ENCODE peak calls at places on chromosomes 3 and 15, in seven cellular contexts. E is endodermal cell, O is A673, M is heart right ventricle, Q is H9, C is mesenchymal stem cell, V is thyroid gland. J is an unnamed sample.

GRCh38 chr3:128923607-128924385 is 44.4 kb downstream of the ACAD9 start:
- DNase-seq in C (no peak), V (no peak), Q (peak), M (no peak), E (no peak), O (no peak), J (no peak)

GRCh38 chr15:56552668-56553067 is 87.7 kb upstream of the MNS1 start:
- DNase-seq in C (no peak), Q (no peak), V (no peak), M (no peak), O (no peak), E (no peak), J (no peak)

GRCh38 chr3:87084868-87085267 is 93.9 kb upstream of the VGLL3 start:
- DNase-seq in O (no peak), V (no peak), Q (no peak), M (no peak), C (no peak), E (no peak), J (no peak)

GRCh38 chr15:51224428-51224827 is 114.0 kb downstream of the CYP19A1 start:
- DNase-seq in E (no peak), O (no peak), Q (no peak), C (peak), V (no peak), M (no peak), J (no peak)

GRCh38 chr3:197183582-197183981 is 114.8 kb downstream of the DLG1 start:
- DNase-seq in E (no peak), O (no peak), Q (peak), C (no peak), V (no peak), M (no peak), J (peak)

GRCh38 chr3:8800016-8800415 is 30.6 kb upstream of the OXTR start:
- DNase-seq in Q (no peak), O (no peak), E (no peak), M (no peak), C (no peak), V (no peak), J (no peak)

GRCh38 chr3:55728461-55729100 is 241.5 kb upstream of the WNT5A start:
- DNase-seq in O (no peak), V (peak), M (no peak), Q (no peak), E (no peak), C (no peak), J (no peak)

GRCh38 chr3:37814547-37814946 is 47.1 kb upstream of the CTDSPL start:
- DNase-seq in E (peak), Q (no peak), M (no peak), C (peak), V (no peak), O (peak), J (no peak)

GRCh38 chr3:57221883-57222282 is 5.6 kb upstream of the APPL1 start:
- DNase-seq in C (peak), V (no peak), M (no peak), Q (no peak), E (no peak), O (peak), J (no peak)

GRCh38 chr3:188584162-188584529 is 430.2 kb downstream of the LPP start:
- DNase-seq in C (peak), O (peak), M (no peak), Q (no peak), V (no peak), E (no peak), J (no peak)

GRCh38 chr3:53626876-53627275 is 132.5 kb downstream of the CACNA1D start:
- DNase-seq in M (no peak), Q (no peak), O (no peak), V (peak), C (no peak), E (no peak), J (no peak)

GRCh38 chr3:131142580-131142979 is 115.9 kb downstream of the NEK11 start:
- DNase-seq in Q (no peak), C (peak), M (no peak), E (no peak), O (peak), V (no peak), J (no peak)

GRCh38 chr15:83929619-83930018 is 275.7 kb downstream of the ADAMTSL3 start:
- DNase-seq in E (no peak), Q (no peak), O (no peak), M (no peak), V (no peak), C (no peak), J (no peak)

GRCh38 chr3:115832265-115832664 is 209.0 kb downstream of the GAP43 start:
- DNase-seq in E (no peak), O (peak), V (no peak), M (no peak), C (no peak), Q (no peak), J (no peak)

GRCh38 chr3:42117175-42118008 is 26.2 kb downstream of the TRAK1 start:
- DNase-seq in O (peak), V (peak), C (peak), Q (peak), M (peak), E (peak), J (no peak)

DNA sequence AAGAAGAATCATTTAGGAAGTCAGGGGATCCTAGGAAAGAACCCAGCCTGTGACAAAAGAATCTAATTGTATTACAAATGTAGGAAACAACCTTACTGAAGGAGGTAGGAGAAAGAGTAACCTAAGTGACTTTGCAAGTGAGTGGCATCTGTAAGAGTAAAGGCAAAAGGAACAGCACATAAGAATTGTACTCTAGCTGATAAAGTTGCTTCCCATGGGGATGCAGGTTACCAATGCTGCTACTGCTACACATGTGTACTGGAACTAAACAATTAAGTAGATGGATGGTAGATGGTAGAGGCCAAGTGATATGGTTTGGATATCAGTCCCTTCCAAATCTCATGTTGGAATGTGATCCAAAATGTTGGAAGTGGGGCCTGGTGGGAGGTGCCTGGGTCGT is 60.8 kb downstream of the OSBPL10 start:
- DNase-seq in C (no peak), Q (no peak), V (no peak), E (no peak), O (no peak), M (no peak), J (no peak)
- H3K27ac ChIP-seq in C (no peak), Q (no peak), V (no peak), E (no peak), O (no peak), M (no peak), J (no peak)

GRCh38 chr15:63973212-63974009 is 72.9 kb downstream of the DAPK2 start:
- DNase-seq in M (no peak), Q (no peak), O (peak), E (peak), C (no peak), V (no peak), J (no peak)
- H3K27ac ChIP-seq in M (no peak), Q (no peak), O (no peak), E (no peak), C (no peak), V (no peak), J (no peak)

DNA sequence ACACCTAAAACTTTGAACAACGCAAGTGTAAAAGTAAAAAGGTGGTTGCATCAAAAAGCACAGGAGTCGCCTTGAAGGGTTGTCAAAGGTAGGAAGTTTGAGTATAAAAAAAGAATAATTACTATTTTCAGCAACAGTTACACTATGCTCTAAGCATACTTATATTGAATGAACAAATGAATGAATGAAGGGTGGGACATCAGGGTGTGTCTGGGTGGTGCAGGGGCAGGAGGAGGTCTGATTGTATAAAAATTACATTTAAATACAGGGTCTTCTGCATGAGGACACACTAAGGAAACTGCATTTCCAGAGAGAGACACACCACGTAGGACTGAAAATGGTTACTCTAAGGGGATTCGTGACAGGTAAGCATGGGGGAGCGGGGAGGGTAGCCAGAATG is at the start of gene ARGFX:
- DNase-seq in V (no peak), Q (no peak), E (no peak), O (no peak), C (no peak), M (no peak), J (no peak)
- H3K27ac ChIP-seq in V (no peak), Q (no peak), E (no peak), O (no peak), C (no peak), M (no peak), J (no peak)

GRCh38 chr3:58560771-58561311 is 16.4 kb downstream of the FAM107A start:
- DNase-seq in O (peak), E (peak), Q (peak), V (peak), M (no peak), C (peak), J (no peak)
- H3K27ac ChIP-seq in O (no peak), E (peak), Q (no peak), V (peak), M (no peak), C (peak), J (no peak)

DNA sequence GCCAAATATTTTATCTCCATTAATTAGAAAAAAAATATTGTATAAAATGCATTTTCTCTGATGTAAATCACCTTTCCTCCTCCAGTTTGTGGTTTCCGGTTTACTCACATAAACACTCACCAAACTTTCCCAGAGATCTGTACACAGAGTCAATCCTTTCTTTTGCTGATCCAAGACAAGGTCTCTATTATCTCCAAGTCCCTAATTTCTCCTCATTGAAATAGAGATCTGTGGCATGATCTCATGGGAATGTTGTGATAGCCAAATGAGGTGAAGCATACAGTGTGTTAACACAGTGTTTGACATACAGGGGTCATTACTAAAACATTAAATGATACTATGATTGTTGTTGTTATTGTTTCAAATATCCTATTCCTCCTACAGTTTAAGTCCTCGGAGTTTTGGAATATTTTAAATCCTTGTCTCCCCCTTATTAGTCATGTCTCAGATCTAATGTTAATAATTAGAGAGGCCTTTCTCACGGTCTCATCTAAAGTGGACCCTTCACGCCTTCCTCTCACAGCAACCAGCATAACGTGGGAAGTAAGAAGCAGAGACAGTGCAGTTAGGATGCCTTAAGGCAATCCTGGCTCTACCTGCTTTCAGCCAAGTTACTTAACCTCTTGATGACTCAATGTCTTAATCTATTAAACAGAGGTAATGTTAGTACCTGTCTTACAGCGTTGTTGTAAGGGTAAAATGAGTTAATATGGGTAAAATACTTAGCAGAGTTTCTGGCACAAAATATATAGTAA is 333.3 kb downstream of the GRM7 start:
- DNase-seq in Q (no peak), V (no peak), C (no peak), E (no peak), O (no peak), M (no peak), J (no peak)
- H3K27ac ChIP-seq in Q (no peak), V (no peak), C (peak), E (no peak), O (no peak), M (no peak), J (no peak)

GRCh38 chr3:172119266-172119957 is 80.0 kb downstream of the FNDC3B start:
- DNase-seq in C (no peak), O (no peak), Q (no peak), V (no peak), M (no peak), E (no peak), J (no peak)
- H3K27ac ChIP-seq in C (no peak), O (no peak), Q (no peak), V (no peak), M (no peak), E (no peak), J (no peak)

GRCh38 chr3:177812492-177812891 is 615.2 kb upstream of the TBL1XR1 start:
- DNase-seq in M (no peak), C (no peak), Q (no peak), V (no peak), O (no peak), E (no peak), J (no peak)
- H3K27ac ChIP-seq in M (no peak), C (no peak), Q (no peak), V (peak), O (no peak), E (no peak), J (no peak)

GRCh38 chr15:74710349-74711094 is 14.7 kb upstream of the EDC3 start:
- DNase-seq in Q (no peak), E (no peak), M (no peak), O (no peak), V (no peak), C (no peak), J (no peak)

GRCh38 chr15:74709011-74709410 is 13.2 kb upstream of the EDC3 start:
- DNase-seq in V (no peak), E (no peak), O (no peak), M (no peak), Q (no peak), C (peak), J (no peak)

DNA sequence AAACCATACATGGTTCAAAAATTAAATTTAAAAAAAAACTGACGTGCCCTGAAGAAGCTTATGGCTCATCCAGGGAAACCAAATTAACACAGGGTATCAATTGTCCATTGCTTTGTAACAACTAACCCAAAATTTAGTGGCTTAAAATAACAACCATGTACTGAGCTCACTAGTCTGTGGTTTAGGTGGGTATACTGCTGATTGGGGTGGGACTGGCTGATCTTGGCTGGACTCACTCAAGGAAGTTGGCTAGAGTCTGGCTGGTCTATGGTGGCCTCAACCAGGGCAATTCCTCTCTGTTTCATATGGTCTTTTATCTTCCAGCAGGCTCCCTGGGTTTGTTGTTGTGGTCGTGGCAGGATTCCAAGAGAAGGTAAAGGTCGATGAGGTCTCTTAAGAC is 14.1 kb upstream of the EDC3 start:
- DNase-seq in V (no peak), Q (no peak), M (no peak), O (no peak), C (no peak), E (no peak), J (no peak)
- H3K27ac ChIP-seq in V (no peak), Q (no peak), M (no peak), O (no peak), C (no peak), E (no peak), J (no peak)

J was measured in substantia nigra.